ENCODE peak calls at places on chromosome 7, in four cellular contexts. J, G, N and O are unnamed samples.

GRCh38 chr7:148527717-148528168 is 62.8 kb upstream of the C7orf33 start:
- DNase-seq in N (peak; percentile 98), J (peak; percentile 77), G (peak; percentile 89), O (peak; percentile 39)

GRCh38 chr7:104341545-104341944 is 13.1 kb downstream of the LHFPL3 start:
- DNase-seq in N (peak; percentile 80), J (no peak), G (peak; percentile 78), O (no peak)

GRCh38 chr7:45460379-45460778 is 113.8 kb upstream of the ADCY1 start:
- DNase-seq in N (no peak), J (no peak), G (no peak), O (no peak)

GRCh38 chr7:21365866-21366624 is 61.8 kb upstream of the SP4 start:
- DNase-seq in N (no peak), J (no peak), G (no peak), O (no peak)

GRCh38 chr7:35371221-35371620 is 117.3 kb upstream of the TBX20 start:
- DNase-seq in J (no peak), N (no peak), G (no peak), O (no peak)

GRCh38 chr7:48454750-48455192 is 283.5 kb downstream of the ABCA13 start:
- DNase-seq in J (no peak), G (peak; percentile 51), N (no peak), O (no peak)

GRCh38 chr7:135980665-135981180 is 3.6 kb upstream of the MTPN start:
- DNase-seq in G (no peak), J (peak; percentile 40), N (no peak), O (peak; percentile 14)

GRCh38 chr7:27124096-27124978 is 6.2 kb downstream of the HOXA4 start:
- DNase-seq in N (no peak), G (no peak), J (no peak), O (no peak)

GRCh38 chr7:37916673-37917660 is at the start of gene SFRP4:
- DNase-seq in J (no peak), N (peak; percentile 82), G (peak; percentile 67), O (no peak)

GRCh38 chr7:66558660-66559465 is 69.8 kb upstream of the KCTD7 start:
- DNase-seq in G (peak; percentile 55), N (peak; percentile 41), J (no peak), O (no peak)

GRCh38 chr7:120190109-120190508 is 82.9 kb upstream of the KCND2 start:
- DNase-seq in J (no peak), G (peak; percentile 49), N (peak; percentile 5), O (no peak)

GRCh38 chr7:19519443-19519977 is 189.3 kb downstream of the POLR1F start:
- DNase-seq in G (no peak), N (no peak), J (no peak), O (no peak)

GRCh38 chr7:24728503-24729364 is 28.5 kb downstream of the GSDME start:
- DNase-seq in G (no peak), N (no peak), J (no peak), O (no peak)

GRCh38 chr7:8274589-8274988 is 12.6 kb upstream of the ICA1 start:
- DNase-seq in N (no peak), G (no peak), J (no peak), O (no peak)

GRCh38 chr7:149468208-149468607 is 7.3 kb upstream of the ZNF777 start:
- DNase-seq in G (no peak), N (no peak), J (no peak), O (no peak)

GRCh38 chr7:110698576-110698975 is 392.4 kb upstream of the LRRN3 start:
- DNase-seq in G (no peak), J (no peak), N (no peak), O (no peak)

GRCh38 chr7:34165466-34165865 is 260.1 kb downstream of the BMPER start:
- DNase-seq in J (no peak), G (no peak), N (no peak), O (no peak)

GRCh38 chr7:55533729-55534080 is 38.6 kb downstream of the VOPP1 start:
- DNase-seq in N (no peak), G (no peak), J (no peak), O (no peak)

GRCh38 chr7:24660541-24660940 is 87.3 kb downstream of the PALS2 start:
- DNase-seq in J (no peak), G (no peak), N (no peak), O (no peak)

GRCh38 chr7:106864298-106865081 is 592 bp upstream of the PIK3CG start:
- DNase-seq in J (no peak), G (no peak), N (no peak), O (no peak)

GRCh38 chr7:12943781-12944180 is 256.3 kb downstream of the ARL4A start:
- DNase-seq in J (no peak), N (peak; percentile 79), G (no peak), O (no peak)

GRCh38 chr7:118305686-118306085 is 81.2 kb downstream of the ANKRD7 start:
- DNase-seq in G (no peak), N (no peak), J (no peak), O (no peak)

GRCh38 chr7:47852330-47853245 is 95.7 kb downstream of the PKD1L1 start:
- DNase-seq in N (peak; percentile 53), G (peak; percentile 66), J (no peak), O (no peak)

GRCh38 chr7:55100172-55100961 is 81.5 kb downstream of the EGFR start:
- DNase-seq in J (no peak), G (no peak), N (no peak), O (no peak)

GRCh38 chr7:48511021-48511579 is 339.8 kb downstream of the ABCA13 start:
- DNase-seq in J (no peak), N (no peak), G (no peak), O (no peak)

GRCh38 chr7:31982962-31983361 is 87.2 kb downstream of the PDE1C start:
- DNase-seq in J (no peak), G (no peak), N (no peak), O (no peak)

GRCh38 chr7:158007697-158008257 is 579.8 kb downstream of the PTPRN2 start:
- DNase-seq in N (no peak), G (no peak), J (no peak), O (no peak)

GRCh38 chr7:17422966-17423365 is 124.5 kb downstream of the AHR start:
- DNase-seq in N (no peak), G (no peak), J (no peak), O (no peak)

GRCh38 chr7:90669002-90669401 is 72.9 kb downstream of the CDK14 start:
- DNase-seq in J (no peak), N (no peak), G (no peak), O (no peak)

GRCh38 chr7:13829914-13830603 is 159.4 kb downstream of the ETV1 start:
- DNase-seq in J (no peak), G (no peak), N (no peak), O (no peak)

GRCh38 chr7:91379246-91379645 is 115.0 kb downstream of the FZD1 start:
- DNase-seq in G (no peak), N (no peak), J (no peak), O (no peak)

GRCh38 chr7:113118074-113118959 is at the start of gene SMIM30:
- DNase-seq in N (peak; percentile 93), J (peak; percentile 88), G (peak; percentile 86), O (peak; percentile 77)

GRCh38 chr7:117780832-117781231 is 92.4 kb downstream of the CTTNBP2 start:
- DNase-seq in G (no peak), J (no peak), N (no peak), O (no peak)

GRCh38 chr7:2138146-2138765 is 94.5 kb downstream of the MAD1L1 start:
- DNase-seq in J (peak; percentile 75), G (no peak), N (no peak), O (no peak)

GRCh38 chr7:139544645-139545044 is 21.2 kb downstream of the CLEC2L start:
- DNase-seq in N (no peak), J (no peak), G (no peak), O (no peak)
- H3K4me1 ChIP-seq in N (no peaks in the 10 kb centered on the region), J (no peaks in the 10 kb centered on the region), G (peaks cover 4% of the 10 kb centered on the region), O (peaks cover 7% of the 10 kb centered on the region)

DNA sequence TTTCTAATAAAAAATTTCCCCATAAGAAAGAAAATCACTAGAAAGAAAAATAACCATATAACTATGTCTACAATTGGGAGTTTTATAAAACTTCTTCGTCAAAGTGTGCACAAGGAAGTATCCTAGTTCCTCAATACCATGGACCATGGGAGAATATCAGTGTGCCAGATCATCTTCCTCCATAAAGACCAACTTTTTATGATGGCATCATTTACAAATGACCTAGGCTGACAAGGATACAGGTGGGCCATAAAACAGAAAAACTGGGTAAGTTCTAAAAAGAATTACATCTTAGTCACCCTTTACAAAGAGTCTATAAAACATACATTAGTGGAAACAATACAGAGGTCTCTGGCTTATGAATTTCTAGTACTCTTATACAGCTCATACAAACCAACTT is 303.2 kb downstream of the DOCK4 start:
- DNase-seq in G (no peak), N (no peak), J (no peak), O (no peak)
- H3K27ac ChIP-seq in G (no peak overlapping the region), N (no peak overlapping the region), J (no peak overlapping the region), O (peak overlapping the region; percentile 9)

GRCh38 chr7:42221304-42221703 is 15.7 kb downstream of the GLI3 start:
- DNase-seq in G (no peak), J (no peak), N (no peak), O (no peak)
- H3K4me1 ChIP-seq in G (peaks cover 20% of the 10 kb centered on the region), J (no peaks in the 10 kb centered on the region), N (peaks cover 4% of the 10 kb centered on the region), O (peaks cover 16% of the 10 kb centered on the region)

DNA sequence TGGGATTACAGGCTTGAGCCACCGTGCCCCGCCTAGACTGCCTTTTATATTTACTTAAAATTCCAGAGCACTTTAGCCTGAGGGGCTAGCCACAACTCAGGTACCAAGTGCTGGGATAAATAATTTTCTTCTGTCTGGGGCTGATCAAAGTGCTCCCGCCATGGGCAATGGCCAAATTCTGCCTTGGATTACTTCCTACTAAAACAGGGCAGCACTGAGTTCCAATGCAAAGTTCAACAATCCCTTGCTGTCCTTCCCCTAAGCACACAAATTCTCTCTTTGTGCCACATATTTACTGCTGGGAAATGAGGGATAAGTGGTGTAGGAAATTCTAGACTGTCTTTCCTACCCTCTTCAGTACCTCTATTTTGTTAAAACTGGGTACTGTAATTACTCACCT is 34.4 kb upstream of the ZNF92 start:
- DNase-seq in N (no peak), J (no peak), G (no peak), O (no peak)
- H3K27ac ChIP-seq in N (no peak overlapping the region), J (no peak overlapping the region), G (no peak overlapping the region), O (no peak overlapping the region)

GRCh38 chr7:127946081-127946480 is 85.2 kb downstream of the LRRC4 start:
- DNase-seq in G (no peak), N (no peak), J (no peak), O (no peak)
- H3K4me1 ChIP-seq in G (peaks cover 6% of the 10 kb centered on the region), N (peaks cover 4% of the 10 kb centered on the region), J (no peaks in the 10 kb centered on the region), O (peaks cover 32% of the 10 kb centered on the region)

GRCh38 chr7:82288769-82289535 is 154.6 kb downstream of the CACNA2D1 start:
- DNase-seq in J (no peak), N (no peak), G (no peak), O (no peak)
- H3K27ac ChIP-seq in J (no peak overlapping the region), N (no peak overlapping the region), G (no peak overlapping the region), O (no peak overlapping the region)

DNA sequence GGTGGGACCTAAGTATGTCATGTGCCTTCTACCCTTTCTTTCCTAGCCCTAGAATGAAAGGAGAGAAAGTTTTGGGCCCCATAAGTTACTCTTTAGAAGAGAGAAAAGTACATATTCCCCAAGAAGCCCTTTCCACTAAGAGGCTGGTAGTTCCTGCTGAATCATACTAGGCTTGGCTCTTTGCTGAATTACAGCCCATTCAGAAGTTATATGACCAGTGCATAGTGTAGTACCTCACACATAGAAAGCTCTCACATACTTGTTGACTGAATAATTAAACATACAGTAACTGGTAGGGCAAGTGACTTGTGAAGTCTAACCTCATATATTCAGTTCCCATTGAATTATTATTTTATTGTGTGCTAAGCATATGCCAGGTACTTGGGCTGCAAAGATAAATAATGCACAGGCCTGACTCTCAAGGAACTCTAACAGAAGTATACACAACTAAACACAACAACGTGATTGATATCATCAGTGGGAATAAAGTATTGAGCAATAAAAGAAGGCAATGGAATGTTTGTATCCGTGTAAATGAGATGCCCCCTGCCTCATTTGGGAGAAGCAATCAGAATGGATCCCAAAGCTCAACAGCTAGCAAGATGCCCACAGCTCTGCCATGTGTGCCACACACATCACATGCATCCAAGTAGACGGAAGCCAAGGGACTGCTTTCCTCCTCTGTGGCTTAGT is 38.9 kb upstream of the UBN2 start:
- DNase-seq in N (no peak), G (no peak), J (no peak), O (no peak)
- H3K4me1 ChIP-seq in N (no peaks in the 10 kb centered on the region), G (no peaks in the 10 kb centered on the region), J (no peaks in the 10 kb centered on the region), O (no peaks in the 10 kb centered on the region)